ENCODE peak calls at places on chromosomes 6 and 20, in six cellular contexts. M, I, D, Y, L and U are unnamed samples.

GRCh38 chr6:143021543-143021942 is 39.1 kb upstream of the AIG1 start:
- DNase-seq in I (no peak), D (no peak), M (no peak), Y (no peak), L (no peak), U (no peak)

GRCh38 chr6:13418838-13419237 is 68.6 kb downstream of the GFOD1 start:
- DNase-seq in Y (no peak), I (no peak), L (no peak), D (no peak), M (no peak), U (no peak)

GRCh38 chr20:59074456-59074855 is 31.9 kb upstream of the PRELID3B start:
- DNase-seq in L (no peak), D (peak; percentile 80), Y (no peak), M (no peak), I (peak; percentile 25), U (peak; percentile 30)

GRCh38 chr20:1775117-1775516 is 117.5 kb upstream of the SIRPG start:
- DNase-seq in Y (no peak), L (no peak), M (no peak), I (peak; percentile 19), D (peak; percentile 67), U (no peak)

GRCh38 chr6:90859612-90860011 is 272.7 kb upstream of the MAP3K7 start:
- DNase-seq in D (no peak), M (no peak), I (no peak), Y (no peak), L (no peak), U (no peak)

GRCh38 chr6:128767705-128768104 is 115.2 kb upstream of the LAMA2 start:
- DNase-seq in M (no peak), D (no peak), L (peak; percentile 50), Y (no peak), I (no peak), U (no peak)

GRCh38 chr6:108132863-108133262 is 33.0 kb upstream of the NR2E1 start:
- DNase-seq in L (no peak), Y (no peak), I (no peak), D (no peak), M (no peak), U (no peak)

GRCh38 chr20:50353289-50353961 is 156.8 kb upstream of the PTPN1 start:
- DNase-seq in Y (no peak), I (no peak), D (no peak), L (no peak), M (no peak), U (no peak)

GRCh38 chr20:24657211-24657610 is 187.8 kb downstream of the SYNDIG1 start:
- DNase-seq in Y (no peak), I (peak; percentile 91), D (no peak), L (peak; percentile 73), M (no peak), U (no peak)

GRCh38 chr20:3168079-3168828 is 5.1 kb downstream of the LZTS3 start:
- DNase-seq in I (no peak), L (peak; percentile 68), M (peak; percentile 64), D (no peak), Y (no peak), U (no peak)

GRCh38 chr6:55255061-55255571 is 72.2 kb upstream of the GFRAL start:
- DNase-seq in M (no peak), I (no peak), Y (no peak), D (no peak), L (peak; percentile 44), U (no peak)

GRCh38 chr20:9608639-9609440 is 94.5 kb downstream of the LAMP5 start:
- DNase-seq in M (no peak), L (no peak), D (no peak), I (no peak), Y (no peak), U (no peak)

GRCh38 chr20:53774487-53775203 is 181.0 kb upstream of the ZNF217 start:
- DNase-seq in I (peak; percentile 99), L (no peak), M (no peak), D (peak; percentile 94), Y (no peak), U (no peak)

GRCh38 chr6:155248021-155249001 is 15.5 kb upstream of the CLDN20 start:
- DNase-seq in Y (peak; percentile 40), M (peak; percentile 42), L (no peak), I (peak; percentile 87), D (no peak), U (peak; percentile 41)

GRCh38 chr6:28982476-28983266 is 22.4 kb downstream of the ZNF311 start:
- DNase-seq in I (peak; percentile 58), D (peak; percentile 36), L (no peak), Y (no peak), M (no peak), U (peak; percentile 60)

GRCh38 chr6:57040011-57040410 is 6.5 kb upstream of the KIAA1586 start:
- DNase-seq in L (no peak), D (peak; percentile 5), I (no peak), Y (no peak), M (no peak), U (no peak)

GRCh38 chr20:15166744-15167143 is 829.3 kb upstream of the FLRT3 start:
- DNase-seq in Y (no peak), I (no peak), L (no peak), M (no peak), D (no peak), U (no peak)

GRCh38 chr6:81966968-81967367 is 214.5 kb upstream of the TENT5A start:
- DNase-seq in L (no peak), Y (no peak), I (no peak), D (no peak), M (no peak), U (no peak)

GRCh38 chr20:32660661-32661060 is 13.1 kb downstream of the C20orf203 start:
- DNase-seq in I (no peak), L (no peak), Y (no peak), D (no peak), M (no peak), U (no peak)